ENCODE peak calls at places on chromosomes 13 and 19, in six cellular contexts. One of them, this sample, is unnamed.
A peak's percentile ranks its signal among the peaks of the same experiment; 100 is the strongest.

GRCh38 chr13:90706631-90707030 is 640.9 kb upstream of the MIR17HG start:
- DNase-seq in HCT116: no peak
- DNase-seq in GM12878: no peak
- DNase-seq in K562: no peak
- DNase-seq in HepG2: no peak
- DNase-seq in H1: no peak
- DNase-seq in this sample: no peak

GRCh38 chr19:17394891-17395415 is 957 bp upstream of the CCDC194 start:
- DNase-seq in HCT116: peak; percentile 71
- DNase-seq in GM12878: no peak
- DNase-seq in K562: peak; percentile 86
- DNase-seq in HepG2: no peak
- DNase-seq in H1: peak; percentile 86
- DNase-seq in this sample: peak; percentile 66

GRCh38 chr19:46753420-46754155 is 7.3 kb upstream of the STRN4 start:
- DNase-seq in HCT116: no peak
- DNase-seq in GM12878: no peak
- DNase-seq in K562: peak; percentile 74
- DNase-seq in HepG2: peak; percentile 48
- DNase-seq in H1: no peak
- DNase-seq in this sample: no peak

GRCh38 chr13:42396901-42397670 is 125.1 kb downstream of the AKAP11 start:
- DNase-seq in HCT116: no peak
- DNase-seq in GM12878: no peak
- DNase-seq in K562: no peak
- DNase-seq in HepG2: no peak
- DNase-seq in H1: no peak
- DNase-seq in this sample: no peak

GRCh38 chr13:79285159-79285558 is 120.9 kb downstream of the RBM26 start:
- DNase-seq in HCT116: no peak
- DNase-seq in GM12878: no peak
- DNase-seq in K562: no peak
- DNase-seq in HepG2: no peak
- DNase-seq in H1: no peak
- DNase-seq in this sample: no peak

GRCh38 chr19:49832556-49832955 is 14.5 kb downstream of the MED25 start:
- DNase-seq in HCT116: no peak
- DNase-seq in GM12878: no peak
- DNase-seq in K562: no peak
- DNase-seq in HepG2: no peak
- DNase-seq in H1: no peak
- DNase-seq in this sample: no peak

GRCh38 chr19:49809155-49809986 is 3.7 kb downstream of the FUZ start:
- DNase-seq in HCT116: no peak
- DNase-seq in GM12878: no peak
- DNase-seq in K562: no peak
- DNase-seq in HepG2: peak; percentile 35
- DNase-seq in H1: no peak
- DNase-seq in this sample: no peak

GRCh38 chr19:5395996-5396939 is 55.7 kb upstream of the PTPRS start:
- DNase-seq in HCT116: no peak
- DNase-seq in GM12878: no peak
- DNase-seq in K562: no peak
- DNase-seq in HepG2: no peak
- DNase-seq in H1: no peak
- DNase-seq in this sample: no peak

GRCh38 chr19:16591803-16592556 is 19.8 kb upstream of the SLC35E1 start:
- DNase-seq in HCT116: no peak
- DNase-seq in GM12878: no peak
- DNase-seq in K562: no peak
- DNase-seq in HepG2: no peak
- DNase-seq in H1: no peak
- DNase-seq in this sample: no peak

GRCh38 chr13:50989476-50989875 is 79.9 kb downstream of the RNASEH2B start:
- DNase-seq in HCT116: no peak
- DNase-seq in GM12878: no peak
- DNase-seq in K562: peak; percentile 30
- DNase-seq in HepG2: peak; percentile 14
- DNase-seq in H1: no peak
- DNase-seq in this sample: peak; percentile 18

GRCh38 chr13:108215428-108215827 is at the start of gene LIG4:
- DNase-seq in HCT116: peak; percentile 78
- DNase-seq in GM12878: peak; percentile 53
- DNase-seq in K562: peak; percentile 80
- DNase-seq in HepG2: peak; percentile 79
- DNase-seq in H1: peak; percentile 93
- DNase-seq in this sample: peak; percentile 87

GRCh38 chr19:35539850-35540249 is 5.6 kb upstream of the TMEM147 start:
- DNase-seq in HCT116: no peak
- DNase-seq in GM12878: no peak
- DNase-seq in K562: no peak
- DNase-seq in HepG2: peak; percentile 21
- DNase-seq in H1: no peak
- DNase-seq in this sample: no peak

GRCh38 chr13:113976711-113977684 is 3.1 kb upstream of the C13orf46 start:
- DNase-seq in HCT116: no peak
- DNase-seq in GM12878: no peak
- DNase-seq in K562: no peak
- DNase-seq in HepG2: no peak
- DNase-seq in H1: no peak
- DNase-seq in this sample: peak; percentile 15

GRCh38 chr13:111526922-111527321 is 206.5 kb downstream of the TEX29 start:
- DNase-seq in HCT116: no peak
- DNase-seq in GM12878: no peak
- DNase-seq in K562: no peak
- DNase-seq in HepG2: no peak
- DNase-seq in H1: no peak
- DNase-seq in this sample: no peak

GRCh38 chr19:30363073-30363472 is 9.1 kb upstream of the ZNF536 start:
- DNase-seq in HCT116: no peak
- DNase-seq in GM12878: no peak
- DNase-seq in K562: no peak
- DNase-seq in HepG2: no peak
- DNase-seq in H1: no peak
- DNase-seq in this sample: no peak

GRCh38 chr13:57633950-57634828 is 2.6 kb downstream of the PCDH17 start:
- DNase-seq in HCT116: no peak
- DNase-seq in GM12878: no peak
- DNase-seq in K562: no peak
- DNase-seq in HepG2: no peak
- DNase-seq in H1: no peak
- DNase-seq in this sample: no peak

GRCh38 chr19:17390665-17391370 is 3.2 kb downstream of the CCDC194 start:
- DNase-seq in HCT116: peak; percentile 80
- DNase-seq in GM12878: no peak
- DNase-seq in K562: peak; percentile 97
- DNase-seq in HepG2: peak; percentile 83
- DNase-seq in H1: peak; percentile 71
- DNase-seq in this sample: peak; percentile 93

GRCh38 chr13:77048592-77048991 is 21.6 kb upstream of the FBXL3 start:
- DNase-seq in HCT116: no peak
- DNase-seq in GM12878: no peak
- DNase-seq in K562: no peak
- DNase-seq in HepG2: no peak
- DNase-seq in H1: no peak
- DNase-seq in this sample: no peak

GRCh38 chr13:73142091-73142490 is 83.3 kb downstream of the KLF5 start:
- DNase-seq in HCT116: no peak
- DNase-seq in GM12878: no peak
- DNase-seq in K562: no peak
- DNase-seq in HepG2: no peak
- DNase-seq in H1: no peak
- DNase-seq in this sample: no peak

GRCh38 chr13:111958612-111959395 is 108.1 kb upstream of the SOX1 start:
- DNase-seq in HCT116: no peak
- DNase-seq in GM12878: no peak
- DNase-seq in K562: no peak
- DNase-seq in HepG2: no peak
- DNase-seq in H1: no peak
- DNase-seq in this sample: no peak

GRCh38 chr13:74114202-74114601 is 20.0 kb downstream of the KLF12 start:
- DNase-seq in HCT116: no peak
- DNase-seq in GM12878: no peak
- DNase-seq in K562: no peak
- DNase-seq in HepG2: no peak
- DNase-seq in H1: no peak
- DNase-seq in this sample: no peak

GRCh38 chr19:9610484-9611113 is 10.4 kb downstream of the ZNF561 start:
- DNase-seq in HCT116: no peak
- DNase-seq in GM12878: no peak
- DNase-seq in K562: no peak
- DNase-seq in HepG2: no peak
- DNase-seq in H1: no peak
- DNase-seq in this sample: no peak

GRCh38 chr19:1161716-1162115 is 12.4 kb downstream of the SBNO2 start:
- DNase-seq in HCT116: no peak
- DNase-seq in GM12878: no peak
- DNase-seq in K562: peak; percentile 89
- DNase-seq in HepG2: no peak
- DNase-seq in H1: no peak
- DNase-seq in this sample: no peak
- TF ChIP-seq ZNF274 in HCT116: no peak
- TF ChIP-seq ZNF274 in GM12878: no peak
- TF ChIP-seq ZNF274 in K562: no peak
- TF ChIP-seq ZNF274 in HepG2: no peak
- TF ChIP-seq ZNF274 in H1: no peak
- TF ChIP-seq ZNF274 in this sample: no peak

GRCh38 chr19:12705169-12705568 is 8.7 kb upstream of the FBXW9 start:
- DNase-seq in HCT116: no peak
- DNase-seq in GM12878: no peak
- DNase-seq in K562: no peak
- DNase-seq in HepG2: no peak
- DNase-seq in H1: no peak
- DNase-seq in this sample: no peak
- H3K36me3 ChIP-seq in HCT116: peaks cover 53% of the 10 kb centered on the region
- H3K36me3 ChIP-seq in GM12878: peaks cover 47% of the 10 kb centered on the region
- H3K36me3 ChIP-seq in K562: peaks cover 93% of the 10 kb centered on the region
- H3K36me3 ChIP-seq in HepG2: peaks cover 44% of the 10 kb centered on the region
- H3K36me3 ChIP-seq in H1: peaks cover 79% of the 10 kb centered on the region
- H3K36me3 ChIP-seq in this sample: peaks cover 99% of the 10 kb centered on the region

GRCh38 chr13:55230570-55230908 is 1910.2 kb upstream of the PRR20A start:
- DNase-seq in HCT116: no peak
- DNase-seq in GM12878: no peak
- DNase-seq in K562: no peak
- DNase-seq in HepG2: no peak
- DNase-seq in H1: no peak
- DNase-seq in this sample: no peak

GRCh38 chr13:55234311-55234710 is 1906.4 kb upstream of the PRR20A start:
- DNase-seq in HCT116: no peak
- DNase-seq in GM12878: no peak
- DNase-seq in K562: no peak
- DNase-seq in HepG2: no peak
- DNase-seq in H1: no peak
- DNase-seq in this sample: no peak

GRCh38 chr13:55229906-55230569 is 1910.7 kb upstream of the PRR20A start:
- DNase-seq in HCT116: no peak
- DNase-seq in GM12878: no peak
- DNase-seq in K562: no peak
- DNase-seq in HepG2: no peak
- DNase-seq in H1: no peak
- DNase-seq in this sample: no peak
- TF ChIP-seq YY1 in HCT116: no peak
- TF ChIP-seq YY1 in GM12878: no peak
- TF ChIP-seq YY1 in K562: no peak
- TF ChIP-seq YY1 in HepG2: no peak
- TF ChIP-seq YY1 in H1: no peak
- TF ChIP-seq YY1 in this sample: no peak

DNA sequence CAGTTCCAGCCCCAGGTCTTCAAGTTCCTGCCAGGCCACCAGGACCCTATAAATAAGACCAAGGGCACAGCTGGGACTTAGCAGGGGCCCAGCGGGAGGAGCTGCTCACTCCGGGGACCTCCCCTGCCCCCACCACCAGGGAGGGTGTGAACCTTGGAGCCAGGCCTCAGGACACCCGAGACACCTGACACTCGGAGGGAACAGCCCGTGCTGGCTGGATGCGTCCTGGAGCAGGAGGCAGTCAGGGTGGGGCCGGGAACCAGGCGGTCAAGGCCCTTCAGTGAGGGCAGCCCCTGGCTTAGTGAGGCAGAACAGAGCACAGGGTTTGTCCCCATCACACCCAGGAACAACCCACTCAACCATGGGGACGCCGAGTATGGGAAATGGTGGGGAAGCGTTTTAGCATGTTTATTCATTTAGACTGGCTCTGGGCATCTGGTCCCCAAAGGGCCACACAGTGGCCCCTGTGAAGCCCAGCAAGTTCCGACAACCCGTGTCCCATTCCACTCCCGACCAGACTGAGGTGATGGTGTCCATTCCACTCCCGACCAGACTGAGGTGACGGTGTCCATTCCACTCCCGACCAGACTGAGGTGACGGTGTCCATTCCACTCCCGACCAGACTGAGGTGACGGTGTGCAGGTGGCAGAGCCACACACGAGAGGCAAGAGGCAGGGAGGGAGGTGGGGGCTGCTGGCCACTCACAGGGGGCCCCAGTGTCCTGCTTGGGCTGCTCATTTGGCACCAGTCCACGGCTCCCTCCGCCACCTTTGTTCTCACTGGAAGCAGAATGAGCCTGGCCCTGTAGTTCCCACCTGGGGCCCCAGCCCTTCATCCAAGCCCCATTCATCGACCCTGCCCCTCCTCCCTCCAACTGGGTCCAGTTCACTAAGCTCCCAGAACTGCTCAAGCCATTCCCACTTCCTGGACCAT is 2.2 kb upstream of the MIDN start:
- DNase-seq in HCT116: no peak
- DNase-seq in GM12878: no peak
- DNase-seq in K562: no peak
- DNase-seq in HepG2: peak; percentile 88
- DNase-seq in H1: no peak
- DNase-seq in this sample: no peak
- TF ChIP-seq ZNF274 in HCT116: no peak
- TF ChIP-seq ZNF274 in GM12878: no peak
- TF ChIP-seq ZNF274 in K562: no peak
- TF ChIP-seq ZNF274 in HepG2: no peak
- TF ChIP-seq ZNF274 in H1: no peak
- TF ChIP-seq ZNF274 in this sample: no peak

GRCh38 chr13:83722443-83722842 is 159.8 kb downstream of the SLITRK1 start:
- DNase-seq in HCT116: no peak
- DNase-seq in GM12878: no peak
- DNase-seq in K562: no peak
- DNase-seq in HepG2: no peak
- DNase-seq in H1: no peak
- DNase-seq in this sample: no peak
- H3K36me3 ChIP-seq in HCT116: no peaks in the 10 kb centered on the region
- H3K36me3 ChIP-seq in GM12878: no peaks in the 10 kb centered on the region
- H3K36me3 ChIP-seq in K562: no peaks in the 10 kb centered on the region
- H3K36me3 ChIP-seq in HepG2: no peaks in the 10 kb centered on the region
- H3K36me3 ChIP-seq in H1: no peaks in the 10 kb centered on the region
- H3K36me3 ChIP-seq in this sample: no peaks in the 10 kb centered on the region